ENCODE peak calls at places on chromosomes 7 and 10, in four cellular contexts. M, F, O and I are unnamed samples.

GRCh38 chr10:8722835-8723234 is 668.3 kb downstream of the GATA3 start:
- DNase-seq in M (no peak), F (no peak), O (no peak), I (no peak)

GRCh38 chr10:31030800-31031199 is 865 bp downstream of the ZNF438 start:
- DNase-seq in M (no peak), F (no peak), O (no peak), I (no peak)

GRCh38 chr7:87370660-87371180 is 25.3 kb downstream of the CROT start:
- DNase-seq in M (no peak), F (no peak), O (no peak), I (peak)

GRCh38 chr10:125023269-125023668 is 81.3 kb downstream of the ZRANB1 start:
- DNase-seq in M (no peak), F (no peak), O (peak), I (no peak)

GRCh38 chr7:33743594-33743993 is 161.7 kb upstream of the BMPER start:
- DNase-seq in M (peak), F (no peak), O (no peak), I (peak)

GRCh38 chr10:124539935-124540641 is 78.5 kb downstream of the LHPP start:
- DNase-seq in M (no peak), F (peak), O (peak), I (no peak)

GRCh38 chr10:112259688-112260087 is 23.5 kb upstream of the TECTB start:
- DNase-seq in M (no peak), F (no peak), O (no peak), I (no peak)

GRCh38 chr7:76294344-76295024 is 8.0 kb upstream of the HSPB1 start:
- DNase-seq in M (peak), F (peak), O (peak), I (peak)

GRCh38 chr10:44199267-44199666 is 185.6 kb downstream of the CXCL12 start:
- DNase-seq in M (no peak), F (no peak), O (no peak), I (no peak)

GRCh38 chr7:1951600-1951999 is 281.1 kb downstream of the MAD1L1 start:
- DNase-seq in M (no peak), F (no peak), O (peak), I (no peak)

GRCh38 chr7:24979470-24979862 is 512 bp downstream of the OSBPL3 start:
- DNase-seq in M (no peak), F (peak), O (peak), I (no peak)

GRCh38 chr10:127195571-127196226 is 692 bp downstream of the INSYN2A start:
- DNase-seq in M (no peak), F (peak), O (peak), I (no peak)

GRCh38 chr7:35647171-35647574 is 47.8 kb downstream of the HERPUD2 start:
- DNase-seq in M (no peak), F (peak), O (no peak), I (no peak)

GRCh38 chr10:132974886-132975881 is 32.8 kb upstream of the CFAP46 start:
- DNase-seq in M (no peak), F (no peak), O (no peak), I (peak)

GRCh38 chr10:1489801-1490200 is 247.5 kb downstream of the ADARB2 start:
- DNase-seq in M (no peak), F (no peak), O (no peak), I (no peak)
- H3K4me3 ChIP-seq in M (no peak), F (no peak), O (no peak), I (no peak)

GRCh38 chr10:99733366-99733765 is 1.3 kb downstream of the CUTC start:
- DNase-seq in M (no peak), F (no peak), O (no peak), I (no peak)

GRCh38 chr10:99731296-99732032 is 463 bp downstream of the COX15 start:
- DNase-seq in M (no peak), F (no peak), O (no peak), I (no peak)

GRCh38 chr10:99730026-99730425 is 1.9 kb downstream of the COX15 start:
- DNase-seq in M (no peak), F (no peak), O (no peak), I (no peak)

DNA sequence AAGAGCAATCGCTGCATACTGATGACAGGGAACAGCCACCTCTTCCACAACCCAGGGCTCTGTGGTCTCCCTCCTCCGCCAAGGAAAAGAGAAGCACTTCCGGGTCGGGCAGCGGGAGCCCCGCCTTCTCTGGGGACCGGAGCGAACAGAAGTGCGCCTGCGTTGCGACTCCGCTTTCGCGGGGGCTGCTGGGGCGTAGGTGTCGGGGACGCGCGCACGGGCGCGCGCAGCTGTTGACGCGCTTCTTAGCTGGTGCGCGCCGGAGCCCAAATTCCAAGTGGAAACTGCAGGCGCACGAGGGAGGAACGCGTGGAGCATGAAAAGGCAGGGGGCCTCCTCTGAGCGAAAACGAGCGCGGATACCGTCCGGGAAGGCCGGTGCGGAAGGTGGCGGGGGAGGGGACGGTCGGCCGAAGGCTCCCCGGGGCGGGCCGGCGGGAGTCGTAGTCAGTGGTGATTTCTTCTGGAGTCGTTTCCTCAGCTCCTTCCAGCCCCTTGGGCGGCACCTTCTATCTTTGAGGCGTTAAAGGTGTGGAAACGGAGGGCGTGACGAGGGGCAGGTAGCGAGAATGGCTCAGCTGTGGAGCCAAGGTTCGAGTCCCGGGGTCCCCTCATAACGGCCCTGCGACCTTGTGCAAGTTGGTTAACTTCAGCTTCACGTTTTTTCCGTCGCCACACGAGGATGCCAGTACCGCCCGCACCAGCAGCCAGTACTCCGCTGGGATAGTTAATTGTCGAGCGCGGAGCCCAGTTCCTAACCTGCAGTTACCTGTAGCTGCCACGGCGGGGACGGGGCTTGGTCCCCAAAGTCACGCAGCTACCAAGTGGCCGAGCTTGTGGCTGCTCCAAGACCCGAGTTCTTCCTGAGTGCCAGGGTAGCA is at the start of the genes COX15 and CUTC:
- DNase-seq in M (peak), F (peak), O (peak), I (peak)
- TF ChIP-seq CTCF in M (peak), F (no peak), O (peak), I (peak)

GRCh38 chr7:120272896-120273475 is at the start of gene KCND2:
- DNase-seq in M (no peak), F (peak), O (no peak), I (no peak)

GRCh38 chr7:120274899-120275298 is 1.9 kb downstream of the KCND2 start:
- DNase-seq in M (no peak), F (no peak), O (no peak), I (no peak)

GRCh38 chr7:120274482-120274881 is 1.5 kb downstream of the KCND2 start:
- DNase-seq in M (no peak), F (no peak), O (no peak), I (no peak)

GRCh38 chr7:120273476-120273975 is 551 bp downstream of the KCND2 start:
- DNase-seq in M (no peak), F (peak), O (peak), I (no peak)

DNA sequence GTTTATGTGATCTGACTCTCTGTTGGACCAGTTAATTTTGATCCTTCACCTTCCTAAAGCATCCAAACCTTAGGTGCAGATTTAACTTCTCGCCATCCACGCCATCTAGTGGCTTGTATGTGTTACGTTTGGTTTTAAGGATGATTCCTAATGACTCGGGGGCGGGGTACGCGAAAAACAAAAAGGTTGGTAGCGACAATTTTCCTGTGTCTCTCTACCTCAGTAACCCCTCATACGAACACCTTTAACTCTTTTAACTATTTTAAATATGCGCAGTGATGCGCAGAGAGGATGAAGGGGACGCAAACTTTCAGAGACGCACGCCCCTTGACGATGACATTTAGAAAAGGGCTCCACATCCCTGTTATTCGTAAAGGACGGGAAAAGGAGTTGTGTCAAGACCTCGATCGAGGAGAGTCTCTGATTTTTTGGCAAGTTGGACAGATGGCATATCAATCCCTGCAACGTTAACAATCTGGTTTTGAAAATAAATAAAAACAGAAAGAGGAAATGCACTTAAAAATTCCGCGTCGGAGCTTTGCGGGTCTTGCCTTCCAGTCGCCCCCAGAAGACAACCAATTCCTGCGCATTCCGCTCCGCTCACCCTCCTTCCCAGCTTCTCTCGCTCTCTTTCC is 597 bp upstream of the KCND2 start:
- DNase-seq in M (no peak), F (peak), O (no peak), I (no peak)
- H3K4me3 ChIP-seq in M (peak), F (peak), O (peak), I (peak)

GRCh38 chr10:34670101-34670500 is 145.0 kb downstream of the PARD3 start:
- DNase-seq in M (no peak), F (no peak), O (no peak), I (no peak)

GRCh38 chr10:34664706-34665105 is 150.4 kb downstream of the PARD3 start:
- DNase-seq in M (no peak), F (no peak), O (no peak), I (no peak)

GRCh38 chr10:34669079-34669478 is 146.0 kb downstream of the PARD3 start:
- DNase-seq in M (no peak), F (no peak), O (no peak), I (no peak)

GRCh38 chr10:34667177-34667576 is 147.9 kb downstream of the PARD3 start:
- DNase-seq in M (no peak), F (no peak), O (no peak), I (no peak)

DNA sequence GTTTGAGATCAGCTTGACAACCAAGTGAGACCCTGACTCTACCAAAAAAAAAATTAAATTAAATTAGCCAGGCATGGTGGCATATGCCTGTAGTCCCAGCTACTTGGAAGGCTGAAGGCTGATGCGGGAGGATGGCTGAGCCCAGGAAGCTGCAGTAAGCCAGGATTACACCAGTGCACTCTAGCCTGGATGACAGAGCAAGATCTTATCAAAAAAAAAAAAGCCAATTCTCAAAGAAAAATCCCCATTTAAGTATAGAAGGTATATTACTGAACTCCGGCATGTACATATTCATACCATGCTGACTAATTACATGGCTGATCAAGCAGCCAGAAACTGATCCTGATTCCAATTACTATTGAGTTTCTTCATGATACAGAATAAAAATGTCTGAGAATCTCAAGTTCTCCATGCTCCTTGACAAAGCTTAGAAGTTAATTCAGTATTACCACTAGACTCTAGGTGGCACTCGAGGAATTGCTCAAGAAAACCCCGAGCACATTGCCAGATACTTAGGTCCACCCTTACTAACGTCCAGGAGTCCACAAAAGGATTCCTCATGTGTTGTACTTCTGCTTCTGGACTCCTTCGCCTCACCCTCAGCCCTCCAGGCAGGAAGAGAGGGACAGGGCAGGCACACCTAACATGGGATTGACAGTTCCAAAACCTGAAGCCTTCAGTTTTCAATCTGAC is 148.9 kb downstream of the PARD3 start:
- DNase-seq in M (peak), F (peak), O (no peak), I (peak)
- TF ChIP-seq CTCF in M (peak), F (peak), O (peak), I (peak)

GRCh38 chr7:135706858-135707569 is 21.0 kb downstream of the SLC13A4 start:
- DNase-seq in M (no peak), F (no peak), O (no peak), I (no peak)

GRCh38 chr7:135706038-135706742 is 21.8 kb downstream of the SLC13A4 start:
- DNase-seq in M (no peak), F (no peak), O (peak), I (no peak)

GRCh38 chr7:135709508-135709907 is 18.5 kb downstream of the SLC13A4 start:
- DNase-seq in M (no peak), F (no peak), O (no peak), I (no peak)

GRCh38 chr7:135708041-135708440 is 19.9 kb downstream of the SLC13A4 start:
- DNase-seq in M (no peak), F (no peak), O (no peak), I (no peak)

GRCh38 chr7:135707570-135707966 is 20.4 kb downstream of the SLC13A4 start:
- DNase-seq in M (no peak), F (no peak), O (no peak), I (no peak)
- H3K4me3 ChIP-seq in M (no peak), F (no peak), O (no peak), I (no peak)

GRCh38 chr10:120800528-120801323 is 50.4 kb upstream of the WDR11 start:
- DNase-seq in M (no peak), F (no peak), O (no peak), I (no peak)

GRCh38 chr10:120804020-120804419 is 47.1 kb upstream of the WDR11 start:
- DNase-seq in M (no peak), F (no peak), O (no peak), I (no peak)

GRCh38 chr10:120810298-120810697 is 40.9 kb upstream of the WDR11 start:
- DNase-seq in M (no peak), F (no peak), O (no peak), I (no peak)

GRCh38 chr10:120806081-120806480 is 45.1 kb upstream of the WDR11 start:
- DNase-seq in M (no peak), F (no peak), O (no peak), I (no peak)

GRCh38 chr10:120805014-120805805 is 46.0 kb upstream of the WDR11 start:
- DNase-seq in M (no peak), F (no peak), O (no peak), I (no peak)
- TF ChIP-seq CTCF in M (no peak), F (no peak), O (no peak), I (no peak)

GRCh38 chr7:128832880-128833147 is 2.6 kb downstream of the FLNC start:
- DNase-seq in M (no peak), F (no peak), O (no peak), I (no peak)
- H3K4me3 ChIP-seq in M (peak), F (no peak), O (peak), I (peak)

DNA sequence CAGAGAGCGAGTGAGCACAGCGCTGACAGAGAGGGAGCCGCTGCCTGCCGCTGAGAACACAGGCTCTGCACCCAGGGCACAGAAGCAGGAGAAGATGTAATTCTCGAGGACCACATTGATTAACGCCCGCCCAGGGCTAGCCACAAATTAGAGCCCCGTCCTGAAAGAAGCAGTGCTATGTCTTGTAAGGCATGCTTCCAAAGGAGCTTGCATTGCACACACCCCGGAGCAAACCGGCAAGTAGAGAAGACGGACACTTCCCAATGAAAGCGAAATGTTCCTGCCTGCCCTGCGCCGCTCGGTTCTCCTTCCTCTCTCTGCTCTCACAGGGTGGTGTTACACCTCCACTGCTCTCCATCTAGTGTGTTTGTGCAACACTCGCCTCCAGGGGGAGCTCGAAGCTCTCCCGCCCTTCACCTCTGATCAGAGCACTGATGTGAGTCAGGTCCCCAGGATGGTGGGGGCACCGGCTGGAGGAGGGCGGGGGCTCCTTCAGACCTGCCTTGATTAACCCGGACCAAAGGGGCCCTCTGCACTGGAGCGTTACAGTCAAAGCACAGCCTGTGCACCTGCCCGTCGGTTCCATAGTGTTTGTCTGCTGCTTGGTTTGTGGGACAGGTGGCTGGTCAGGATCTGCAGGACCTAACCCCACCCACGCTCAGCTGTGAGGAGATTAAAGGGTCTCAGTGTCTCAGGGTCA is 316.5 kb downstream of the ADARB2 start:
- DNase-seq in M (no peak), F (peak), O (peak), I (no peak)
- TF ChIP-seq CTCF in M (no peak), F (peak), O (peak), I (peak)

DNA sequence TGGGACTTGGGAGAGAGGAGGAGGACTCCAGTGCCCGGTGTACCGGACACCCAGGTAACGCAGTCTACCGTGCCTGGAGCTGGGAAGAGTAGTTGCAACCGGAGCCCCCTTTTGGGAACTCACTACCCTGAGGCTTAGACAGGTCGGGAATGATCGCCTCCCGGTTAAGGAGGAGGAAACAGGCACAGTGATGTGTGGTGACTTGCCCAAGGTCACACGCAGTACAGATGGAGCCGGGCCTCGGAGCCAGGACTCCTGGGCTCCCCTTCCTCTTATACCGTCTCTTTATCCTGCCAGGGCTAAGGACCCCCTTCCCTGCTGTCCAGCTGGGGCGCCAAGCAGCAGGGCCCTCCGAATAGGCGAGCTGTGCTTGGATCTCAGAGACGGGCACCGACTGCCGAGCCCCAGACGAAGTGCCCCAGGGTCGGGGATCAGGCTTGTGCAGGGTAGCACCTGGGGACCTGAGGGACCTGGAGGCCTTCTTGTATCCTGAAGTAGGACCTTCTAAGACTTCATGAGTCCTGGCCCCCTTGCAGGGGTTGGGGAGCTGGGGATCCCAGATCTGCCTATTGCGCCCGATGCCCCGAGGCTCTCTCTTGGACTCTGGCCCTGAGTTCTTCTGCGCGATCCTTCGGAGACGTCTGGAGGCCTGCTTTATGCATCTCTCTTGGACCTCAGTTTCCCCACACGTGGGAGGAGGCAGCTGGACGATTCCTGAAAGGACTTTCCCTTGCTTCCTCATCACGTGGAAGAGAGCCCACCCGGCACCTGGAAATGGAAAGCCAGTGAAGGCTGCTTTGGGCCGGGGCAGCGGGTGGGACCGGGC is 767 bp upstream of the CYP26A1 start:
- DNase-seq in M (no peak), F (no peak), O (no peak), I (no peak)
- H3K4me3 ChIP-seq in M (peak), F (peak), O (peak), I (no peak)

GRCh38 chr10:79502561-79503309 is 9.6 kb upstream of the EIF5AL1 start:
- DNase-seq in M (no peak), F (peak), O (peak), I (no peak)
- TF ChIP-seq CTCF in M (peak), F (peak), O (peak), I (peak)